ENCODE peak calls at places on chromosome 2, in five cellular contexts. One of them, this sample, is unnamed.

GRCh38 chr2:127104881-127105655 is 1.9 kb downstream of the BIN1 start:
- DNase-seq in A172: no peak
- DNase-seq in NCI-H748 treated with DMSO at 0.1 percent for 48 hours: no peak
- DNase-seq in cardiac muscle cell: no peak
- DNase-seq in K562: no peak
- DNase-seq in this sample: no peak

GRCh38 chr2:4020153-4020552 is 316.8 kb downstream of the DCDC2C start:
- DNase-seq in NCI-H748 treated with DMSO at 0.1 percent for 48 hours: peak
- DNase-seq in A172: no peak
- DNase-seq in cardiac muscle cell: no peak
- DNase-seq in K562: no peak
- DNase-seq in this sample: no peak

GRCh38 chr2:19899853-19900525 is 1.8 kb downstream of the TTC32 start:
- DNase-seq in NCI-H748 treated with DMSO at 0.1 percent for 48 hours: peak
- DNase-seq in K562: no peak
- DNase-seq in cardiac muscle cell: no peak
- DNase-seq in A172: no peak
- DNase-seq in this sample: no peak

GRCh38 chr2:157182834-157183396 is 74.6 kb upstream of the GALNT5 start:
- DNase-seq in A172: peak
- DNase-seq in NCI-H748 treated with DMSO at 0.1 percent for 48 hours: peak
- DNase-seq in K562: no peak
- DNase-seq in cardiac muscle cell: no peak
- DNase-seq in this sample: no peak

GRCh38 chr2:72833084-72833714 is 7.4 kb upstream of the EXOC6B start:
- DNase-seq in cardiac muscle cell: no peak
- DNase-seq in A172: peak
- DNase-seq in K562: no peak
- DNase-seq in NCI-H748 treated with DMSO at 0.1 percent for 48 hours: no peak
- DNase-seq in this sample: peak

GRCh38 chr2:127909019-127909418 is 23.3 kb upstream of the AMMECR1L start:
- DNase-seq in cardiac muscle cell: no peak
- DNase-seq in NCI-H748 treated with DMSO at 0.1 percent for 48 hours: no peak
- DNase-seq in A172: no peak
- DNase-seq in K562: no peak
- DNase-seq in this sample: no peak

GRCh38 chr2:88698498-88699233 is 7.2 kb downstream of the RPIA start:
- DNase-seq in K562: no peak
- DNase-seq in NCI-H748 treated with DMSO at 0.1 percent for 48 hours: no peak
- DNase-seq in A172: no peak
- DNase-seq in cardiac muscle cell: no peak
- DNase-seq in this sample: no peak

GRCh38 chr2:240453461-240454030 is 18.1 kb downstream of the GPC1 start:
- DNase-seq in K562: no peak
- DNase-seq in A172: no peak
- DNase-seq in cardiac muscle cell: peak
- DNase-seq in NCI-H748 treated with DMSO at 0.1 percent for 48 hours: no peak
- DNase-seq in this sample: no peak

GRCh38 chr2:106735807-106736206 is 150.2 kb downstream of the ST6GAL2 start:
- DNase-seq in A172: no peak
- DNase-seq in K562: no peak
- DNase-seq in cardiac muscle cell: no peak
- DNase-seq in NCI-H748 treated with DMSO at 0.1 percent for 48 hours: no peak
- DNase-seq in this sample: no peak

GRCh38 chr2:148042219-148042618 is 21.3 kb downstream of the MBD5 start:
- DNase-seq in cardiac muscle cell: no peak
- DNase-seq in K562: no peak
- DNase-seq in A172: no peak
- DNase-seq in NCI-H748 treated with DMSO at 0.1 percent for 48 hours: no peak
- DNase-seq in this sample: no peak

GRCh38 chr2:79040967-79041582 is 15.6 kb downstream of the REG3G start:
- DNase-seq in A172: peak
- DNase-seq in cardiac muscle cell: peak
- DNase-seq in K562: peak
- DNase-seq in NCI-H748 treated with DMSO at 0.1 percent for 48 hours: peak
- DNase-seq in this sample: no peak